ENCODE peak calls at places on chromosomes 7 and 10, in seven cellular contexts. M, U, W, V, K, N and J are unnamed samples.

GRCh38 chr7:87028636-87029035 is 30.8 kb downstream of the ELAPOR2 start:
- DNase-seq in M (no peak), U (no peak), W (no peak), V (no peak), K (no peak), N (no peak), J (no peak)

GRCh38 chr7:45211958-45212357 is 54.4 kb downstream of the RAMP3 start:
- DNase-seq in M (no peak), U (no peak), W (no peak), V (no peak), K (no peak), N (no peak), J (no peak)

GRCh38 chr7:157865351-157866165 is 528.8 kb downstream of the DNAJB6 start:
- DNase-seq in M (no peak), U (no peak), W (no peak), V (no peak), K (no peak), N (no peak), J (no peak)

GRCh38 chr7:136528329-136528728 is 340.1 kb upstream of the CHRM2 start:
- DNase-seq in M (no peak), U (no peak), W (no peak), V (peak), K (peak), N (no peak), J (peak)

GRCh38 chr7:29277436-29278215 is 83.1 kb downstream of the CHN2 start:
- DNase-seq in M (no peak), U (no peak), W (no peak), V (no peak), K (no peak), N (no peak), J (no peak)

GRCh38 chr10:24433705-24434104 is 224.8 kb downstream of the KIAA1217 start:
- DNase-seq in M (no peak), U (no peak), W (no peak), V (no peak), K (no peak), N (no peak), J (no peak)

GRCh38 chr7:91655656-91656055 is 224.8 kb downstream of the MTERF1 start:
- DNase-seq in M (no peak), U (no peak), W (no peak), V (no peak), K (no peak), N (no peak), J (no peak)

GRCh38 chr7:116348356-116348755 is 138.0 kb downstream of the TES start:
- DNase-seq in M (no peak), U (no peak), W (no peak), V (no peak), K (no peak), N (no peak), J (no peak)

GRCh38 chr10:18279202-18279601 is 139.0 kb downstream of the CACNB2 start:
- DNase-seq in M (no peak), U (no peak), W (no peak), V (peak), K (peak), N (no peak), J (peak)

GRCh38 chr10:87845624-87846377 is 17.5 kb downstream of the KLLN start:
- DNase-seq in M (no peak), U (no peak), W (no peak), V (peak), K (no peak), N (no peak), J (no peak)

GRCh38 chr7:186516-187113 is 5.8 kb upstream of the FAM20C start:
- DNase-seq in M (no peak), U (no peak), W (no peak), V (no peak), K (no peak), N (no peak), J (no peak)

GRCh38 chr10:71632200-71632820 is 87.3 kb downstream of the C10orf105 start:
- DNase-seq in M (no peak), U (no peak), W (no peak), V (no peak), K (no peak), N (no peak), J (no peak)

GRCh38 chr7:133784421-133785045 is 342.6 kb upstream of the LRGUK start:
- DNase-seq in M (no peak), U (no peak), W (no peak), V (no peak), K (no peak), N (no peak), J (no peak)

GRCh38 chr7:42878303-42878702 is 33.6 kb downstream of the C7orf25 start:
- DNase-seq in M (no peak), U (no peak), W (no peak), V (no peak), K (no peak), N (no peak), J (no peak)

GRCh38 chr7:75776295-75776971 is 4.4 kb upstream of the CCL26 start:
- DNase-seq in M (peak), U (no peak), W (no peak), V (peak), K (peak), N (peak), J (peak)

GRCh38 chr10:131778385-131778784 is 122.4 kb upstream of the PPP2R2D start:
- DNase-seq in M (no peak), U (no peak), W (no peak), V (no peak), K (no peak), N (no peak), J (no peak)

GRCh38 chr7:29843106-29843505 is 36.8 kb downstream of the WIPF3 start:
- DNase-seq in M (no peak), U (no peak), W (no peak), V (no peak), K (no peak), N (no peak), J (no peak)

GRCh38 chr7:668139-668871 is 58.2 kb upstream of the DNAAF5 start:
- DNase-seq in M (no peak), U (no peak), W (no peak), V (peak), K (no peak), N (no peak), J (peak)

GRCh38 chr10:59997807-59998525 is 91.6 kb upstream of the CCDC6 start:
- DNase-seq in M (no peak), U (no peak), W (peak), V (no peak), K (no peak), N (no peak), J (no peak)

GRCh38 chr10:77074104-77074638 is 563.4 kb downstream of the KCNMA1 start:
- DNase-seq in M (no peak), U (no peak), W (no peak), V (no peak), K (no peak), N (no peak), J (no peak)

GRCh38 chr10:79401015-79401921 is 44.2 kb downstream of the ZCCHC24 start:
- DNase-seq in M (no peak), U (peak), W (no peak), V (no peak), K (no peak), N (no peak), J (peak)

GRCh38 chr10:43352951-43353350 is 18.5 kb upstream of the FXYD4 start:
- DNase-seq in M (no peak), U (no peak), W (no peak), V (no peak), K (no peak), N (no peak), J (no peak)

GRCh38 chr10:62581351-62581750 is 207.2 kb downstream of the ZNF365 start:
- DNase-seq in M (no peak), U (no peak), W (no peak), V (no peak), K (no peak), N (no peak), J (no peak)

GRCh38 chr10:89563861-89564478 is 28.6 kb upstream of the SLC16A12 start:
- DNase-seq in M (no peak), U (no peak), W (peak), V (peak), K (peak), N (no peak), J (peak)

GRCh38 chr7:76358478-76359110 is at the start of gene YWHAG:
- DNase-seq in M (peak), U (peak), W (peak), V (peak), K (peak), N (peak), J (peak)

GRCh38 chr7:3927446-3928110 is 626.5 kb downstream of the SDK1 start:
- DNase-seq in M (no peak), U (no peak), W (no peak), V (no peak), K (no peak), N (no peak), J (no peak)

GRCh38 chr10:103748020-103748419 is 107.4 kb downstream of the SH3PXD2A start:
- DNase-seq in M (no peak), U (no peak), W (no peak), V (peak), K (peak), N (no peak), J (no peak)

GRCh38 chr7:107854454-107854853 is 36.5 kb upstream of the DLD start:
- DNase-seq in M (no peak), U (no peak), W (no peak), V (no peak), K (no peak), N (no peak), J (no peak)

GRCh38 chr10:89738551-89739209 is 37.3 kb downstream of the KIF20B start:
- DNase-seq in M (no peak), U (no peak), W (no peak), V (no peak), K (no peak), N (no peak), J (no peak)

GRCh38 chr10:86365346-86366032 is 1.1 kb downstream of the GRID1 start:
- DNase-seq in M (no peak), U (no peak), W (no peak), V (no peak), K (no peak), N (no peak), J (no peak)

GRCh38 chr10:91582063-91582673 is 50.7 kb downstream of the PPP1R3C start:
- DNase-seq in M (no peak), U (no peak), W (peak), V (no peak), K (no peak), N (no peak), J (no peak)

GRCh38 chr10:115948415-115948814 is 324.6 kb downstream of the GFRA1 start:
- DNase-seq in M (no peak), U (no peak), W (no peak), V (no peak), K (no peak), N (no peak), J (peak)